ENCODE peak calls at places on chromosomes 3 and 15, in nine cellular contexts. H is ecto neural progenitor cell; E is activated B cell treated with CpG ODN at 0.5 μM for 24 hours; Y is memory B cell; O is Karpas-422; L is HEK293T; J is H4; U is stimulated activated CD4-positive, alpha-beta T cell treated with anti-CD3 and anti-CD28 coated beads, Interleukin-4, amount 100 ng/mL, for 24 hours; C is M059J. X is an unnamed sample.
A peak's percentile ranks its signal among the peaks of the same experiment; 100 is the strongest.

GRCh38 chr15:23855260-23855659 is 168.2 kb upstream of the NDN start:
- DNase-seq in H (no peak), L (no peak), U (no peak), Y (no peak), E (no peak), C (no peak), O (no peak), J (no peak), X (no peak)

GRCh38 chr3:172317984-172318383 is 130.3 kb downstream of the GHSR start:
- DNase-seq in O (no peak), H (no peak), E (no peak), C (peak; percentile 99), U (no peak), J (peak; percentile 88), Y (no peak), L (no peak), X (no peak)

GRCh38 chr3:89186446-89186845 is 79.0 kb downstream of the EPHA3 start:
- DNase-seq in C (no peak), J (no peak), U (no peak), Y (no peak), O (no peak), H (no peak), L (no peak), E (no peak), X (no peak)

GRCh38 chr3:45943207-45943846 is at the start of gene CXCR6:
- DNase-seq in E (no peak), J (no peak), U (peak; percentile 53), C (no peak), H (no peak), Y (no peak), O (no peak), L (no peak), X (no peak)

GRCh38 chr3:187186375-187186774 is 10.9 kb upstream of the RTP1 start:
- DNase-seq in J (no peak), U (no peak), E (no peak), L (no peak), Y (no peak), O (peak; percentile 65), C (no peak), H (no peak), X (no peak)

GRCh38 chr3:3200632-3201212 is 21.2 kb upstream of the CRBN start:
- DNase-seq in E (no peak), U (peak; percentile 18), Y (peak; percentile 34), C (peak; percentile 50), H (no peak), O (peak; percentile 83), J (peak; percentile 79), L (peak; percentile 16), X (no peak)

GRCh38 chr3:19147905-19148767 is at the start of gene KCNH8:
- DNase-seq in O (no peak), J (no peak), U (no peak), C (no peak), L (peak; percentile 7), Y (peak; percentile 5), H (peak; percentile 74), E (peak; percentile 29), X (peak; percentile 84)

GRCh38 chr3:48433472-48434118 is 3.7 kb upstream of the PLXNB1 start:
- DNase-seq in H (no peak), Y (no peak), U (no peak), E (no peak), O (no peak), L (no peak), J (no peak), C (no peak), X (no peak)

GRCh38 chr3:195872097-195872496 is 36.3 kb downstream of the TNK2 start:
- DNase-seq in O (no peak), C (no peak), J (no peak), H (no peak), U (no peak), L (no peak), Y (no peak), E (no peak), X (no peak)

GRCh38 chr3:157089455-157090221 is 70.3 kb downstream of the CCNL1 start:
- DNase-seq in H (no peak), U (peak; percentile 49), J (no peak), O (peak; percentile 49), L (no peak), C (peak; percentile 44), Y (peak; percentile 21), E (peak; percentile 20), X (no peak)

GRCh38 chr3:50493086-50493485 is 10.3 kb downstream of the CACNA2D2 start:
- DNase-seq in J (no peak), L (no peak), E (no peak), Y (no peak), O (peak; percentile 65), H (no peak), C (no peak), U (no peak), X (no peak)